ENCODE peak calls at places on chromosomes 13 and 19, in six cellular contexts. One of them, this sample, is unnamed.
A peak's percentile ranks its signal among the peaks of the same experiment; 100 is the strongest.

GRCh38 chr13:112984954-112985802 is 16.2 kb downstream of the MCF2L start:
- DNase-seq in CD8-positive, alpha-beta T cell: no peak
- DNase-seq in AML-193: no peak
- DNase-seq in T-helper 1 cell: no peak
- DNase-seq in putamen: no peak
- DNase-seq in NAMALWA: no peak
- DNase-seq in this sample: peak; percentile 56

GRCh38 chr13:30319130-30319529 is 11.8 kb upstream of the KATNAL1 start:
- DNase-seq in CD8-positive, alpha-beta T cell: no peak
- DNase-seq in AML-193: no peak
- DNase-seq in T-helper 1 cell: no peak
- DNase-seq in putamen: no peak
- DNase-seq in NAMALWA: no peak
- DNase-seq in this sample: no peak

GRCh38 chr19:42455621-42456081 is 12.9 kb upstream of the CXCL17 start:
- DNase-seq in CD8-positive, alpha-beta T cell: no peak
- DNase-seq in AML-193: no peak
- DNase-seq in T-helper 1 cell: no peak
- DNase-seq in putamen: no peak
- DNase-seq in NAMALWA: no peak
- DNase-seq in this sample: no peak

GRCh38 chr19:54152267-54152666 is 7.3 kb downstream of the LENG1 start:
- DNase-seq in CD8-positive, alpha-beta T cell: no peak
- DNase-seq in AML-193: no peak
- DNase-seq in T-helper 1 cell: no peak
- DNase-seq in putamen: no peak
- DNase-seq in NAMALWA: no peak
- DNase-seq in this sample: no peak

GRCh38 chr19:30227661-30228112 is 144.5 kb upstream of the ZNF536 start:
- DNase-seq in CD8-positive, alpha-beta T cell: no peak
- DNase-seq in AML-193: no peak
- DNase-seq in T-helper 1 cell: peak; percentile 59
- DNase-seq in putamen: peak; percentile 84
- DNase-seq in NAMALWA: no peak
- DNase-seq in this sample: peak; percentile 80

GRCh38 chr19:995051-995827 is 5.0 kb upstream of the GRIN3B start:
- DNase-seq in CD8-positive, alpha-beta T cell: no peak
- DNase-seq in AML-193: no peak
- DNase-seq in T-helper 1 cell: no peak
- DNase-seq in putamen: no peak
- DNase-seq in NAMALWA: no peak
- DNase-seq in this sample: no peak

GRCh38 chr13:60654405-60654804 is 257.4 kb downstream of the TDRD3 start:
- DNase-seq in CD8-positive, alpha-beta T cell: no peak
- DNase-seq in AML-193: no peak
- DNase-seq in T-helper 1 cell: no peak
- DNase-seq in putamen: no peak
- DNase-seq in NAMALWA: no peak
- DNase-seq in this sample: peak; percentile 70

GRCh38 chr13:23960566-23961156 is 63.4 kb upstream of the C1QTNF9B start:
- DNase-seq in CD8-positive, alpha-beta T cell: no peak
- DNase-seq in AML-193: peak; percentile 43
- DNase-seq in T-helper 1 cell: peak; percentile 41
- DNase-seq in putamen: no peak
- DNase-seq in NAMALWA: peak; percentile 50
- DNase-seq in this sample: no peak